ENCODE peak calls at places on chromosomes 1 and 21, in four cellular contexts. W is GM23248, I is OCI-LY7, Q is neural progenitor cell. M is an unnamed sample.

GRCh38 chr21:44792653-44793052 is 9.0 kb downstream of the UBE2G2 start:
- DNase-seq in Q (no peak), W (no peak), I (no peak), M (no peak)

GRCh38 chr1:236663934-236664333 is 22.4 kb upstream of the ACTN2 start:
- DNase-seq in I (no peak), W (no peak), Q (no peak), M (no peak)

GRCh38 chr21:31665397-31665796 is 5.9 kb downstream of the SOD1 start:
- DNase-seq in Q (no peak), I (no peak), W (peak; percentile 62), M (no peak)

GRCh38 chr1:41456847-41457540 is 27.5 kb downstream of the EDN2 start:
- DNase-seq in I (no peak), W (peak; percentile 69), Q (no peak), M (no peak)

GRCh38 chr1:10337436-10337835 is 61.4 kb upstream of the PGD start:
- DNase-seq in W (no peak), I (no peak), Q (peak; percentile 23), M (no peak)

GRCh38 chr1:3417954-3418353 is 36.5 kb upstream of the ARHGEF16 start:
- DNase-seq in Q (no peak), I (no peak), W (no peak), M (no peak)

GRCh38 chr1:7425229-7425628 is 345.9 kb upstream of the VAMP3 start:
- DNase-seq in I (no peak), Q (no peak), W (no peak), M (no peak)

GRCh38 chr1:119006406-119007279 is 18.5 kb upstream of the TBX15 start:
- DNase-seq in Q (peak; percentile 53), W (no peak), I (no peak), M (peak; percentile 68)

GRCh38 chr21:32457360-32457840 is 44.9 kb downstream of the EVA1C start:
- DNase-seq in W (peak; percentile 33), Q (no peak), I (no peak), M (peak; percentile 11)

GRCh38 chr1:155078496-155079209 is at the start of gene EFNA3:
- DNase-seq in Q (peak; percentile 88), I (peak; percentile 63), W (peak; percentile 80), M (peak; percentile 78)

GRCh38 chr1:150021191-150021688 is 10.7 kb upstream of the OTUD7B start:
- DNase-seq in I (no peak), Q (no peak), W (no peak), M (no peak)

GRCh38 chr1:15305366-15305765 is 58.3 kb downstream of the FHAD1 start:
- DNase-seq in W (peak; percentile 73), Q (no peak), I (no peak), M (no peak)

GRCh38 chr1:35808376-35809155 is 750 bp downstream of the AGO4 start:
- DNase-seq in Q (peak; percentile 43), I (peak; percentile 45), W (peak; percentile 60), M (peak; percentile 53)

GRCh38 chr1:190551638-190552037 is 74.0 kb upstream of the BRINP3 start:
- DNase-seq in I (no peak), W (no peak), Q (no peak), M (peak; percentile 50)

GRCh38 chr1:178682886-178683285 is 42.2 kb upstream of the RALGPS2 start:
- DNase-seq in Q (no peak), I (no peak), W (peak; percentile 5), M (no peak)

GRCh38 chr1:87450136-87450535 is 121.5 kb downstream of the LMO4 start:
- DNase-seq in I (no peak), Q (no peak), W (no peak), M (no peak)

GRCh38 chr21:45460611-45461368 is 55.8 kb downstream of the COL18A1 start:
- DNase-seq in W (peak; percentile 90), I (no peak), Q (no peak), M (no peak)

GRCh38 chr1:241972703-241973375 is 15.3 kb downstream of the BECN2 start:
- DNase-seq in I (no peak), Q (peak; percentile 74), W (peak; percentile 45), M (peak; percentile 70)

GRCh38 chr1:26280333-26281042 is 602 bp downstream of the SH3BGRL3 start:
- DNase-seq in Q (no peak), W (peak; percentile 80), I (no peak), M (peak; percentile 37)

GRCh38 chr21:30166705-30167104 is at the start of gene CLDN17:
- DNase-seq in I (no peak), Q (no peak), W (no peak), M (no peak)

GRCh38 chr1:30151826-30152225 is 571.6 kb downstream of the MATN1 start:
- DNase-seq in I (no peak), Q (no peak), W (no peak), M (peak; percentile 7)

GRCh38 chr1:190615818-190616217 is 138.2 kb upstream of the BRINP3 start:
- DNase-seq in Q (no peak), I (peak; percentile 1), W (no peak), M (peak; percentile 42)

GRCh38 chr1:225691377-225691776 is 38.5 kb upstream of the ENAH start:
- DNase-seq in Q (no peak), I (no peak), W (peak; percentile 43), M (no peak)

GRCh38 chr1:84936116-84936810 is 43.3 kb upstream of the LPAR3 start:
- DNase-seq in I (peak; percentile 62), W (peak; percentile 73), Q (peak; percentile 80), M (peak; percentile 87)

DNA sequence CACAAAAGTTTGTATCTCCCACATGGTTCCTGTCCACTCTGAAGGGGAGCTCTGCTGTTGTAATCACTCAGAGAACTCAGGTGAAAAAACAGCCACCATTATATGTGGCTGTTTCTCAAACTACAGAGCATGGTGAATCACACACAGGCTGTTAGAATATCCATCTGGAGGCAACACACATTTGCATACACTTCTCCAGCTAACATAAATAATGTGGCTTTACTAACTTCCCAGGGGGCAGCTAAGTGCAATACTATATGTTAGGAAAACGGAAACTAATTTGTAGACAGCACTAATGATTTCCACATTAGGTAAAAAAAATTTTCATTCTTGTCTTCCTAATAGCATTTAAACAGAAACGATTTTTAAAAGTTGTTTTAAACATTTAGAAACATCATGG is 49.3 kb downstream of the PTGFR start:
- DNase-seq in Q (no peak), I (no peak), W (no peak), M (no peak)
- TF ChIP-seq EZH2phosphoT487 in Q (no peak), I (no peak), W (no peak), M (no peak)

DNA sequence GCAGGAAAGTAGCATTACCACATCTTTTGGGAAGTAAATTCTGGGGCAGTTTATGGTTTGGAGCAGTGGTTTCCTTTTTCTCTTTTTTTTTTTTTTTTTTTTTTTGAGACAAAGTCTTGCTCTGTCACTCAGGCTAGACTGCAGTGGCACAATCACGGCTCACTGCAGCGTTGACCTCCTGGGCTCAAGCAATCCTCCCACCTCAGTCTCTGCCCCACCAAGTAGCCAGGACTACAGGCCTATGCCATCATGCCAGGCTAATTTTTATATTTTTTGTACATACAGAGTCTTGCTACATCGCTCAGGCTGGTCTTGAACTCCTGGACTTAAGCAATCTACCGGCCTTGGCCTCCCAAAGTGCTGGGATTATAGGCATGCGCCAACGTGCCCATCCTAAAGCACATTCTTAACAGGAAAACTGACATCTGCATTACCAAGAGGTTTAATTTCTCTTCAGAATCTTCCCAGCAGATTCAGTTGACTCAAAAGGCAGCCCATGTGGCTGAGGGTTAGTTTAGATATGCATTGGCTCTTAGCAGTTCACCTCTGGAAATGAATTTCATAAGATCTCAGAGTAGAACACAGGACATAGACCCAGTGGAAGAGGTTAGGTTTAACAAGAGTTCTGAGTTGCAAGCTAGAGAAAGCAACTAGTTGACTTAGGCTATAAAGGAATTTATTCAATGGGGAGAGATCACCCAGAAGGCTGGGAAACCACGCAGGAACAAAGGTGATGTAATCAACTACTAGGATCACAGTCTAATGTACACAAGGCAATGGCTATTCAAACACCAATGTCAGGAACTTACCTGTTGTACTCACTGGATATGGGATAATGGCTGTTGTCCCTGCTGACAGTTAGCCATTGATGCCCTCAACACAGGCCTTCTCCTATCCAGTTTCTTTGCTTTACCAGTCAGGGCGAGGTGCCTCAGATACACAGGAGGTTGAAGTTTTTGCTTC is 32.7 kb downstream of the C21orf91 start:
- DNase-seq in I (no peak), Q (no peak), W (no peak), M (no peak)
- TF ChIP-seq EZH2phosphoT487 in I (no peak), Q (no peak), W (no peak), M (no peak)

GRCh38 chr1:240491156-240491555 is 120.8 kb downstream of the GREM2 start:
- DNase-seq in I (no peak), W (no peak), Q (no peak), M (peak; percentile 29)
- TF ChIP-seq EZH2phosphoT487 in I (no peak), W (no peak), Q (no peak), M (no peak)

DNA sequence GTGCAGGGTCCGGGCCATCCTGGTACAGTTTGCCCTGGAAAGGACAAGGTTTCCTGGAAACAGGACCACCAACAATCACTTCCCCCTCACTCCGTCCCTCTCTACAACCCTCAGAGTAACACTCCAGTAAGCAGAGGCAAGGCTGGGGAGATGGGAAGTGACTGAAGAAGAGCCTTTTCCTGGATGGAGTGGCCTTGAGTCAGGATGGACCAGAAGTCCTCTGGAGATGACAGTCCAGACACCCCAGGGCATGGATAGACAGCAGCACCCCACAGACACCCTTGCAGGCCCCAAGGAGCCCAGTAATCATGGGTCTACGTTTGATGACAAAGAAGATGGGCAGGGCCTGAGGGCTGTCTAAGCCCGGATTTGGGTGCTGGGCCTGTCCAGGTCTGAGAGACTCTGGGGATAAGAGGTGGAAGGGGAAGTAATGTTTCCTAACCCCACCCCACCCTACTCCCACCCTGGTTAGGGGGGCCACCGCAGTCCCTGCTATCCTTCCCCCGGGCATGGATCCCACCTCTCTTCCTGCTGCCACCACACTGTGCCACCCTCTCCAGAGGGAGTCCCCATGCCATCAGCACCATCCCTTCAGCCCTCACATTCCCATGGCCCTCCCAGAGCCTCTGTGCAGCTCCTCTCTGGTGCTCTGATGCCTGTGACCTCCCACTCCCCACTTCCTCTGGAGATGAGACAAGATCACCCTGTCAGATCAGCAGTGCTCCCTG is 7.2 kb upstream of the S100A8 start:
- DNase-seq in I (no peak), W (no peak), Q (no peak), M (no peak)
- TF ChIP-seq EZH2phosphoT487 in I (no peak), W (no peak), Q (no peak), M (no peak)

DNA sequence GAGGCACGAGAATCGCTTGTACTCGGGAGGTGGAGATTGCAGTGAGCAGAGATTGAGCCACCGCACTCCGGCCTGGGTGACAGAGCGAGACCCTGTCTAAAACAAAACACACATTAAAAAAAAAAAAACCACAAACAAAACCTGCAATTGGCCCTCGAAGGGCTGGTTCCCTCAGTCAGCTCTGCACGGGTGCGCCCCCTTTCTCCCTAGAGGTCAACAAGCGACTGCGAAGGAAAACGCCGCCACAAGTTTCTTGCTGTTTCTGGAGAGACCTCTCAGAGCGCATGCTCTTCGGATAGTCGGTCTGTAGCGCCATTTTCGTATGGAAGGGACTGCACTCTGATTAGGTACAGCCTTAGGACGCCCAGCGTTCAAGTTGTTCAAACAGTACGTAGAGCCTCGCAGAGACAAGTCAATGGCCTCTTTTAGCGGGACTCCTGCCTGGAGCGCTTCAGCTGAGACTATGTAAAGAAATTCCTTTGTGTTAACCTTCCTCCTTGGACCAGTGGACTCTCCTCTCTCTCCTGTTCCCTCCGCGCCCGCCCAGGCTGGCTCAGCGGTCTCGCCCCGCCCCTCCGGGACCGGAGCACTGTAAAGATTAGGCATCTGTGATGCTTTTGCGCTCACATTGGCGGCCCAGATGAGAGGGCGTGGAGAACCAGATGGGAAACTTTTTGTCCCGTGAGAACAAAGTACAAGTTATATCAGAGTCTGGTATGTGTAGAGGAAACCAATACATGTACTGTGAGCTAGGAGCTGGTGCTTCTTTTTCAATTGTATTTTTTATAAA is 1.0 kb upstream of the CDC14A start:
- DNase-seq in I (peak; percentile 93), Q (peak; percentile 97), W (peak; percentile 95), M (peak; percentile 98)
- TF ChIP-seq EZH2phosphoT487 in I (no peak), Q (no peak), W (no peak), M (no peak)